ENCODE peak calls at places on chromosomes 5 and 9, in four cellular contexts. One of them, this sample, is unnamed.

GRCh38 chr5:108884736-108885135 is 137.0 kb downstream of the FER start:
- DNase-seq in ascending aorta: no peak
- DNase-seq in fibroblast of villous mesenchyme: peak
- DNase-seq in astrocyte: peak
- DNase-seq in this sample: peak

GRCh38 chr5:150448960-150449490 is 514 bp downstream of the RPS14 start:
- DNase-seq in ascending aorta: no peak
- DNase-seq in fibroblast of villous mesenchyme: peak
- DNase-seq in astrocyte: no peak
- DNase-seq in this sample: peak

GRCh38 chr5:145946112-145946861 is 9.9 kb downstream of the SH3RF2 start:
- DNase-seq in ascending aorta: no peak
- DNase-seq in fibroblast of villous mesenchyme: peak
- DNase-seq in astrocyte: peak
- DNase-seq in this sample: peak

GRCh38 chr9:20477940-20478620 is 144.2 kb downstream of the MLLT3 start:
- DNase-seq in ascending aorta: no peak
- DNase-seq in fibroblast of villous mesenchyme: no peak
- DNase-seq in astrocyte: peak
- DNase-seq in this sample: peak

GRCh38 chr5:38827525-38827924 is 18.3 kb upstream of the OSMR start:
- DNase-seq in ascending aorta: no peak
- DNase-seq in fibroblast of villous mesenchyme: peak
- DNase-seq in astrocyte: peak
- DNase-seq in this sample: no peak

GRCh38 chr5:148807845-148808244 is 18.6 kb upstream of the ADRB2 start:
- DNase-seq in ascending aorta: no peak
- DNase-seq in fibroblast of villous mesenchyme: no peak
- DNase-seq in astrocyte: peak
- DNase-seq in this sample: no peak

GRCh38 chr9:130390986-130391385 is 53.8 kb upstream of the ASS1 start:
- DNase-seq in ascending aorta: no peak
- DNase-seq in fibroblast of villous mesenchyme: no peak
- DNase-seq in astrocyte: no peak
- DNase-seq in this sample: no peak

GRCh38 chr5:4363045-4363444 is 767.4 kb downstream of the IRX1 start:
- DNase-seq in ascending aorta: no peak
- DNase-seq in fibroblast of villous mesenchyme: no peak
- DNase-seq in astrocyte: no peak
- DNase-seq in this sample: no peak

GRCh38 chr5:160064441-160064840 is 54.8 kb downstream of the PWWP2A start:
- DNase-seq in ascending aorta: no peak
- DNase-seq in fibroblast of villous mesenchyme: peak
- DNase-seq in astrocyte: no peak
- DNase-seq in this sample: no peak

GRCh38 chr9:81690251-81690851 is 1.0 kb upstream of the TLE1 start:
- DNase-seq in ascending aorta: no peak
- DNase-seq in fibroblast of villous mesenchyme: peak
- DNase-seq in astrocyte: peak
- DNase-seq in this sample: no peak

GRCh38 chr5:154758501-154758900 is 3.3 kb downstream of the LARP1 start:
- DNase-seq in ascending aorta: no peak
- DNase-seq in fibroblast of villous mesenchyme: peak
- DNase-seq in astrocyte: no peak
- DNase-seq in this sample: peak

GRCh38 chr5:145939532-145940065 is 3.2 kb downstream of the SH3RF2 start:
- DNase-seq in ascending aorta: no peak
- DNase-seq in fibroblast of villous mesenchyme: no peak
- DNase-seq in astrocyte: no peak
- DNase-seq in this sample: no peak

GRCh38 chr5:171573451-171574160 is 154.2 kb downstream of the FGF18 start:
- DNase-seq in ascending aorta: no peak
- DNase-seq in fibroblast of villous mesenchyme: no peak
- DNase-seq in astrocyte: no peak
- DNase-seq in this sample: no peak

GRCh38 chr9:108162664-108163063 is 673.1 kb upstream of the KLF4 start:
- DNase-seq in ascending aorta: no peak
- DNase-seq in fibroblast of villous mesenchyme: peak
- DNase-seq in astrocyte: peak
- DNase-seq in this sample: peak

GRCh38 chr9:89519393-89519805 is 21.5 kb upstream of the SEMA4D start:
- DNase-seq in ascending aorta: no peak
- DNase-seq in fibroblast of villous mesenchyme: peak
- DNase-seq in astrocyte: peak
- DNase-seq in this sample: no peak

GRCh38 chr9:77215874-77216273 is 38.5 kb downstream of the VPS13A start:
- DNase-seq in ascending aorta: no peak
- DNase-seq in fibroblast of villous mesenchyme: peak
- DNase-seq in astrocyte: no peak
- DNase-seq in this sample: peak

GRCh38 chr9:131739192-131739961 is 499 bp downstream of the RAPGEF1 start:
- DNase-seq in ascending aorta: no peak
- DNase-seq in fibroblast of villous mesenchyme: peak
- DNase-seq in astrocyte: no peak
- DNase-seq in this sample: peak

GRCh38 chr9:85212209-85212608 is 529.5 kb downstream of the AGTPBP1 start:
- DNase-seq in ascending aorta: no peak
- DNase-seq in fibroblast of villous mesenchyme: no peak
- DNase-seq in astrocyte: peak
- DNase-seq in this sample: peak

GRCh38 chr9:104279535-104280215 is 185.6 kb downstream of the SMC2 start:
- DNase-seq in ascending aorta: no peak
- DNase-seq in fibroblast of villous mesenchyme: peak
- DNase-seq in astrocyte: peak
- DNase-seq in this sample: peak

GRCh38 chr5:88964831-88965230 is 81.8 kb upstream of the MEF2C start:
- DNase-seq in ascending aorta: no peak
- DNase-seq in fibroblast of villous mesenchyme: no peak
- DNase-seq in astrocyte: no peak
- DNase-seq in this sample: no peak

GRCh38 chr5:5371005-5371404 is 51.5 kb upstream of the ICE1 start:
- DNase-seq in ascending aorta: no peak
- DNase-seq in fibroblast of villous mesenchyme: no peak
- DNase-seq in astrocyte: no peak
- DNase-seq in this sample: no peak

GRCh38 chr9:18564018-18564880 is 90.3 kb downstream of the ADAMTSL1 start:
- DNase-seq in ascending aorta: no peak
- DNase-seq in fibroblast of villous mesenchyme: no peak
- DNase-seq in astrocyte: no peak
- DNase-seq in this sample: no peak

GRCh38 chr5:6377582-6378127 is 692 bp downstream of the MED10 start:
- DNase-seq in ascending aorta: no peak
- DNase-seq in fibroblast of villous mesenchyme: no peak
- DNase-seq in astrocyte: no peak
- DNase-seq in this sample: peak

GRCh38 chr5:141608557-141608956 is 10.2 kb downstream of the DIAPH1 start:
- DNase-seq in ascending aorta: no peak
- DNase-seq in fibroblast of villous mesenchyme: no peak
- DNase-seq in astrocyte: no peak
- DNase-seq in this sample: no peak

GRCh38 chr5:90878549-90879196 is 320.1 kb downstream of the ADGRV1 start:
- DNase-seq in ascending aorta: no peak
- DNase-seq in fibroblast of villous mesenchyme: peak
- DNase-seq in astrocyte: peak
- DNase-seq in this sample: peak

GRCh38 chr9:88659126-88659525 is 124.1 kb downstream of the NXNL2 start:
- DNase-seq in ascending aorta: no peak
- DNase-seq in fibroblast of villous mesenchyme: no peak
- DNase-seq in astrocyte: no peak
- DNase-seq in this sample: no peak

GRCh38 chr5:150781706-150782614 is 3.4 kb downstream of the SMIM3 start:
- DNase-seq in ascending aorta: peak
- DNase-seq in fibroblast of villous mesenchyme: peak
- DNase-seq in astrocyte: peak
- DNase-seq in this sample: peak

GRCh38 chr9:36813149-36813548 is 220.9 kb downstream of the PAX5 start:
- DNase-seq in ascending aorta: no peak
- DNase-seq in fibroblast of villous mesenchyme: no peak
- DNase-seq in astrocyte: no peak
- DNase-seq in this sample: no peak

GRCh38 chr5:176388003-176388340 is 426 bp downstream of the NOP16 start:
- DNase-seq in ascending aorta: no peak
- DNase-seq in fibroblast of villous mesenchyme: peak
- DNase-seq in astrocyte: peak
- DNase-seq in this sample: no peak

GRCh38 chr5:1511651-1512540 is 11.9 kb downstream of the LPCAT1 start:
- DNase-seq in ascending aorta: no peak
- DNase-seq in fibroblast of villous mesenchyme: peak
- DNase-seq in astrocyte: no peak
- DNase-seq in this sample: peak
- TF ChIP-seq CTCF in ascending aorta: no peak
- TF ChIP-seq CTCF in fibroblast of villous mesenchyme: peak
- TF ChIP-seq CTCF in astrocyte: no peak
- TF ChIP-seq CTCF in this sample: peak

DNA sequence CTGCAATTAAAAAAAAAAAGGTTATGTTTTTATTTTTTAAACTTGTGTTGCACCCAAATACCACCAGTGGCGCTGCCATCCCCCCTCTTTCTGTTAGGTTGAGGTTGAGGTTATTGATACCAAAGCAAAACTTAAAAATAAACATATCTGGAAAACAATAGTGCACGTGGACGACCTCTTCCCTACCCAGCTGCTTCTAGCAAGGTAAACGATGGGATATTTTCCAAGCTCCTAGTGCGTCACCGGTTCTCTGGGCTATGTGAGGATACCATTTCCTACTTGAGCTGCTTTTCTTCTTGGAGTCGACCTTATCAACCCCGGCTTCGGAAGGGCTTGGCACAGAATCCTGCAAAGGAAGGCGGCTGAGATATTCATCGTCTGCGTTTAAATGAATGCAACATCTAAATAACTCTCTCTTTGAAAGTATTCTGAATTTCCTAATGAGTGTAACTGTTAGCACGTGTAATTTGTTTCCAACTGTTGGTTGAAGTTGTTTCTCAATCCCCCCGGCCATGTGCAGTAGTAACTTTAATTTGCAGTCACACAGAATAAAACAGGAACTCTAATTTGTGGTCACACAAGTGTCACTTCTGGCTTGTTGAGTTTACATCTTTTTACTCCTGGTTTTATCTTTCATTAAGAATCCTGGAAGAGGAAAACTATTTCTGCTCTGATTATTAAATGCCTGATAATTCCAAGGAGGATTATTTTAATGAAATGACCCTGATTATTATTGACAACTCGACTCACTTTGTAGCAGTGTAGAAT is 993 bp downstream of the SCAMP1 start:
- DNase-seq in ascending aorta: no peak
- DNase-seq in fibroblast of villous mesenchyme: peak
- DNase-seq in astrocyte: peak
- DNase-seq in this sample: peak
- H3K4me3 ChIP-seq in ascending aorta: peak
- H3K4me3 ChIP-seq in fibroblast of villous mesenchyme: peak
- H3K4me3 ChIP-seq in astrocyte: peak
- H3K4me3 ChIP-seq in this sample: peak

GRCh38 chr9:136310273-136311030 is 6.6 kb upstream of the CCDC187 start:
- DNase-seq in ascending aorta: no peak
- DNase-seq in fibroblast of villous mesenchyme: no peak
- DNase-seq in astrocyte: no peak
- DNase-seq in this sample: no peak
- TF ChIP-seq CTCF in ascending aorta: no peak
- TF ChIP-seq CTCF in fibroblast of villous mesenchyme: no peak
- TF ChIP-seq CTCF in astrocyte: no peak
- TF ChIP-seq CTCF in this sample: no peak

DNA sequence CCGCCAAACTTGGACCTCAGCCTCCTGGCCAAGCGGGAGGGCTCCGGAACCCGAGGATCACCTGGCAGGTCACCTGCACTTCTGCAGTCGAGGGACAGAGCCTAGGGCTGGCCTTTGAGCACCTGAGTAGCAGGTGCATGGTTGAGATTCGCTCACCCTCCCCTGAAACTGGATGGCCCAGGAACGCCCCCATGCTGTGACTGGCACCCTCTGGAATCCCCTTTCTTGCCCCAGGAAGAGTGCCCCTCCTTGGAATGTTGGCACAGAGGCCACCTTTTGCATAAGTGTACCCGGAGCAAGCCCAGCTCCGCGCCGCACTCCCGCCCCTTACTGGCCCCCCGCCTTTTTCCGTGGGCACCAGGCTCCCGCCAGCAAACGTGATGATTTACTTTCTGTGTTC is 112.5 kb upstream of the IER5L start:
- DNase-seq in ascending aorta: no peak
- DNase-seq in fibroblast of villous mesenchyme: no peak
- DNase-seq in astrocyte: no peak
- DNase-seq in this sample: no peak
- H3K4me3 ChIP-seq in ascending aorta: no peak
- H3K4me3 ChIP-seq in fibroblast of villous mesenchyme: no peak
- H3K4me3 ChIP-seq in astrocyte: no peak
- H3K4me3 ChIP-seq in this sample: no peak

GRCh38 chr9:121301881-121302286 is 33.9 kb downstream of the GSN start:
- DNase-seq in ascending aorta: no peak
- DNase-seq in fibroblast of villous mesenchyme: no peak
- DNase-seq in astrocyte: no peak
- DNase-seq in this sample: no peak

GRCh38 chr9:121298689-121299112 is 30.7 kb downstream of the GSN start:
- DNase-seq in ascending aorta: no peak
- DNase-seq in fibroblast of villous mesenchyme: no peak
- DNase-seq in astrocyte: no peak
- DNase-seq in this sample: peak

GRCh38 chr9:121299467-121300282 is 31.7 kb downstream of the GSN start:
- DNase-seq in ascending aorta: no peak
- DNase-seq in fibroblast of villous mesenchyme: peak
- DNase-seq in astrocyte: no peak
- DNase-seq in this sample: peak

GRCh38 chr9:121299125-121299466 is 31.1 kb downstream of the GSN start:
- DNase-seq in ascending aorta: no peak
- DNase-seq in fibroblast of villous mesenchyme: no peak
- DNase-seq in astrocyte: no peak
- DNase-seq in this sample: no peak

DNA sequence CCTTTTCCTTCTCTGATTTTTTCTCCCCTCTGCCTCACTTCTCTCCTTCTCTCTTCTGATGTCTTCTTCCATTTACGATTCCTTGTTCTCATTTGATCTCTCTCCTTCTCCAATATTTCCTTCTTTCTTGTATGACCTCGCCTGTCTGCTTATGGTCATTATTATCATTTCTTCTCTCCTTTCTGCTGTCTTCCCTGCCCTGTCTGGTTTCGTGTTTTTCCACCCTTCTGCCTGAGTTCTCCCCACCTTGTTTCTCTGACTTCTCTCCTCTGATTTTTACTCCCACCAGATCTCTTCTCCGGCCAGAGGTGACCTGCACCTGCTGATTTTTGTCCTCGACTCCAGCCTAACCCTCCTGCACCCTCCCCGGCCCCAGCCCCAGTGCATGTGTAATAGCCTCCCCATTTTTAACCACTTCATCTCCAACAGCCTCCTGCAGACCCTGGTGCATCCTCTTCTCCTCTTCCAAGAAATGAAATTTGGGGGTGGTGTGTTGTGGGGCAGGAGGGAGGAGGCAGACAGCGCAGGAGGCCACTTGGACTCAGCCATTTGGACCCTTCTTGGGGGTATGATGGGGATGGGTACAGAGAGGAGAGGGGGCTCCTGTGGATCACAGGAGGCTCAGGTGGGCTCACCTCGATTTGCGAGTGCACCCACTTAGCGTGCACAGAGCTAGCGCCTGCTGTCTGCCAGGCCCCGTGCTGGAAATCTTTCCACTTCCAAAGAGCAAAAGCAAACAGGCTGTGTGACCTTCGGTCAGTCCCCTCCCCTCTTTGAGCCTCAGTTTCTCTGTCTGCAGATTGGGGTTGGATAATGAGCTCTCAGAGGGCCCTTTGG is 32.5 kb downstream of the GSN start:
- DNase-seq in ascending aorta: no peak
- DNase-seq in fibroblast of villous mesenchyme: no peak
- DNase-seq in astrocyte: no peak
- DNase-seq in this sample: no peak
- TF ChIP-seq CTCF in ascending aorta: no peak
- TF ChIP-seq CTCF in fibroblast of villous mesenchyme: no peak
- TF ChIP-seq CTCF in astrocyte: no peak
- TF ChIP-seq CTCF in this sample: no peak

GRCh38 chr9:137590469-137591383 is at the start of gene ZMYND19:
- DNase-seq in ascending aorta: peak
- DNase-seq in fibroblast of villous mesenchyme: peak
- DNase-seq in astrocyte: peak
- DNase-seq in this sample: peak
- H3K4me3 ChIP-seq in ascending aorta: peak
- H3K4me3 ChIP-seq in fibroblast of villous mesenchyme: peak
- H3K4me3 ChIP-seq in astrocyte: peak
- H3K4me3 ChIP-seq in this sample: peak